ENCODE peak calls at places on chromosomes 11 and 22, in six cellular contexts. A is body of pancreas; K is HAP-1; E is GM23248; B is stimulated activated CD8-positive, alpha-beta memory T cell treated with anti-CD3 and anti-CD28 coated beads, Interleukin-7, amount 100 ng/mL, for 48 hours; V is foreskin fibroblast. R is an unnamed sample.

GRCh38 chr11:87039371-87039770 is 1.6 kb downstream of the TMEM135 start:
- DNase-seq in A (no peak), K (no peak), E (peak; percentile 25), B (no peak), V (peak; percentile 56), R (no peak)

GRCh38 chr11:78265326-78265725 is 76.6 kb downstream of the USP35 start:
- DNase-seq in A (no peak), K (no peak), E (peak; percentile 59), B (no peak), V (no peak), R (no peak)

GRCh38 chr11:35553831-35554230 is 28.4 kb upstream of the PAMR1 start:
- DNase-seq in A (no peak), K (no peak), E (peak; percentile 84), B (no peak), V (peak; percentile 84), R (peak; percentile 92)

GRCh38 chr22:39309881-39310714 is 9.3 kb downstream of the RPL3 start:
- DNase-seq in A (no peak), K (no peak), E (peak; percentile 80), B (no peak), V (peak; percentile 82), R (peak; percentile 47)

GRCh38 chr11:3903207-3903896 is 47.9 kb downstream of the STIM1 start:
- DNase-seq in A (no peak), K (no peak), E (no peak), B (no peak), V (no peak), R (no peak)

GRCh38 chr22:31846161-31847115 is 92.6 kb downstream of the DEPDC5 start:
- DNase-seq in A (no peak), K (no peak), E (peak; percentile 28), B (no peak), V (peak; percentile 42), R (peak; percentile 42)

GRCh38 chr11:11432621-11433319 is 79.7 kb upstream of the CSNK2A3 start:
- DNase-seq in A (no peak), K (no peak), E (no peak), B (no peak), V (no peak), R (no peak)

GRCh38 chr11:68677432-68677831 is 6.9 kb upstream of the GAL start:
- DNase-seq in A (peak; percentile 68), K (no peak), E (peak; percentile 84), B (no peak), V (peak; percentile 96), R (peak; percentile 66)